ENCODE peak calls at places on chromosome 2, in ten cellular contexts. One of them, this sample, is unnamed.

GRCh38 chr2:197163755-197164753 is 146.5 kb downstream of the ANKRD44 start:
- DNase-seq in body of pancreas: no peak
- DNase-seq in right lobe of liver: peak
- DNase-seq in vagina: no peak
- DNase-seq in A549: no peak
- DNase-seq in upper lobe of right lung: no peak
- DNase-seq in psoas muscle: peak
- DNase-seq in choroid plexus epithelial cell: peak
- DNase-seq in B cell: no peak
- DNase-seq in cardiac fibroblast: no peak
- DNase-seq in this sample: no peak

GRCh38 chr2:174753038-174753633 is 11.1 kb downstream of the CHRNA1 start:
- DNase-seq in cardiac fibroblast: no peak
- DNase-seq in vagina: no peak
- DNase-seq in upper lobe of right lung: no peak
- DNase-seq in right lobe of liver: no peak
- DNase-seq in body of pancreas: no peak
- DNase-seq in B cell: peak
- DNase-seq in A549: no peak
- DNase-seq in psoas muscle: no peak
- DNase-seq in choroid plexus epithelial cell: no peak
- DNase-seq in this sample: no peak

GRCh38 chr2:241508240-241508509 is 209 bp downstream of the STK25 start:
- DNase-seq in A549: no peak
- DNase-seq in upper lobe of right lung: no peak
- DNase-seq in body of pancreas: no peak
- DNase-seq in vagina: no peak
- DNase-seq in choroid plexus epithelial cell: no peak
- DNase-seq in B cell: no peak
- DNase-seq in right lobe of liver: no peak
- DNase-seq in psoas muscle: no peak
- DNase-seq in cardiac fibroblast: no peak
- DNase-seq in this sample: no peak

GRCh38 chr2:205387350-205388045 is 294.8 kb upstream of the NRP2 start:
- DNase-seq in cardiac fibroblast: no peak
- DNase-seq in body of pancreas: no peak
- DNase-seq in choroid plexus epithelial cell: no peak
- DNase-seq in upper lobe of right lung: no peak
- DNase-seq in A549: no peak
- DNase-seq in B cell: no peak
- DNase-seq in psoas muscle: no peak
- DNase-seq in right lobe of liver: no peak
- DNase-seq in vagina: no peak
- DNase-seq in this sample: no peak

GRCh38 chr2:29372185-29372584 is 257.0 kb downstream of the CLIP4 start:
- DNase-seq in right lobe of liver: no peak
- DNase-seq in A549: no peak
- DNase-seq in vagina: no peak
- DNase-seq in cardiac fibroblast: no peak
- DNase-seq in body of pancreas: peak
- DNase-seq in psoas muscle: no peak
- DNase-seq in choroid plexus epithelial cell: peak
- DNase-seq in upper lobe of right lung: no peak
- DNase-seq in B cell: no peak
- DNase-seq in this sample: no peak

GRCh38 chr2:148524519-148524919 is 120.0 kb upstream of the EPC2 start:
- DNase-seq in upper lobe of right lung: no peak
- DNase-seq in choroid plexus epithelial cell: no peak
- DNase-seq in B cell: peak
- DNase-seq in vagina: no peak
- DNase-seq in cardiac fibroblast: no peak
- DNase-seq in A549: no peak
- DNase-seq in body of pancreas: no peak
- DNase-seq in right lobe of liver: no peak
- DNase-seq in psoas muscle: no peak
- DNase-seq in this sample: no peak

GRCh38 chr2:157444643-157445040 is 753 bp upstream of the CYTIP start:
- DNase-seq in B cell: peak
- DNase-seq in A549: no peak
- DNase-seq in vagina: no peak
- DNase-seq in psoas muscle: no peak
- DNase-seq in upper lobe of right lung: no peak
- DNase-seq in choroid plexus epithelial cell: no peak
- DNase-seq in cardiac fibroblast: no peak
- DNase-seq in body of pancreas: no peak
- DNase-seq in right lobe of liver: no peak
- DNase-seq in this sample: no peak

GRCh38 chr2:112821682-112822081 is 14.9 kb downstream of the IL1B start:
- DNase-seq in right lobe of liver: no peak
- DNase-seq in cardiac fibroblast: no peak
- DNase-seq in A549: no peak
- DNase-seq in psoas muscle: no peak
- DNase-seq in vagina: no peak
- DNase-seq in body of pancreas: no peak
- DNase-seq in upper lobe of right lung: no peak
- DNase-seq in choroid plexus epithelial cell: no peak
- DNase-seq in B cell: no peak
- DNase-seq in this sample: no peak

GRCh38 chr2:70085711-70086277 is 1.5 kb upstream of the PCBP1 start:
- DNase-seq in B cell: no peak
- DNase-seq in vagina: no peak
- DNase-seq in choroid plexus epithelial cell: no peak
- DNase-seq in right lobe of liver: no peak
- DNase-seq in cardiac fibroblast: no peak
- DNase-seq in A549: no peak
- DNase-seq in body of pancreas: no peak
- DNase-seq in upper lobe of right lung: no peak
- DNase-seq in psoas muscle: no peak
- DNase-seq in this sample: no peak

GRCh38 chr2:27336173-27336572 is 13.3 kb upstream of the MPV17 start:
- DNase-seq in upper lobe of right lung: no peak
- DNase-seq in vagina: no peak
- DNase-seq in choroid plexus epithelial cell: no peak
- DNase-seq in psoas muscle: no peak
- DNase-seq in A549: no peak
- DNase-seq in B cell: no peak
- DNase-seq in cardiac fibroblast: no peak
- DNase-seq in right lobe of liver: no peak
- DNase-seq in body of pancreas: no peak
- DNase-seq in this sample: no peak

GRCh38 chr2:155708052-155708451 is 624.5 kb downstream of the NR4A2 start:
- DNase-seq in upper lobe of right lung: no peak
- DNase-seq in body of pancreas: no peak
- DNase-seq in cardiac fibroblast: no peak
- DNase-seq in right lobe of liver: no peak
- DNase-seq in B cell: no peak
- DNase-seq in psoas muscle: no peak
- DNase-seq in choroid plexus epithelial cell: no peak
- DNase-seq in A549: no peak
- DNase-seq in vagina: no peak
- DNase-seq in this sample: no peak

GRCh38 chr2:143475131-143475784 is 346.0 kb downstream of the ARHGAP15 start:
- DNase-seq in choroid plexus epithelial cell: no peak
- DNase-seq in A549: no peak
- DNase-seq in upper lobe of right lung: no peak
- DNase-seq in cardiac fibroblast: peak
- DNase-seq in psoas muscle: no peak
- DNase-seq in body of pancreas: no peak
- DNase-seq in vagina: no peak
- DNase-seq in right lobe of liver: no peak
- DNase-seq in B cell: no peak
- DNase-seq in this sample: no peak

GRCh38 chr2:14557921-14558320 is 74.6 kb upstream of the LRATD1 start:
- DNase-seq in B cell: no peak
- DNase-seq in vagina: no peak
- DNase-seq in cardiac fibroblast: no peak
- DNase-seq in psoas muscle: no peak
- DNase-seq in choroid plexus epithelial cell: no peak
- DNase-seq in A549: no peak
- DNase-seq in body of pancreas: no peak
- DNase-seq in right lobe of liver: no peak
- DNase-seq in upper lobe of right lung: no peak
- DNase-seq in this sample: no peak

GRCh38 chr2:109128048-109128465 is 948 bp upstream of the SH3RF3 start:
- DNase-seq in cardiac fibroblast: peak
- DNase-seq in upper lobe of right lung: peak
- DNase-seq in choroid plexus epithelial cell: peak
- DNase-seq in body of pancreas: peak
- DNase-seq in B cell: peak
- DNase-seq in A549: peak
- DNase-seq in vagina: no peak
- DNase-seq in psoas muscle: peak
- DNase-seq in right lobe of liver: peak
- DNase-seq in this sample: peak

GRCh38 chr2:206443735-206444527 is 599 bp downstream of the ADAM23 start:
- DNase-seq in B cell: no peak
- DNase-seq in vagina: no peak
- DNase-seq in A549: peak
- DNase-seq in upper lobe of right lung: no peak
- DNase-seq in body of pancreas: no peak
- DNase-seq in right lobe of liver: peak
- DNase-seq in cardiac fibroblast: peak
- DNase-seq in psoas muscle: peak
- DNase-seq in choroid plexus epithelial cell: peak
- DNase-seq in this sample: no peak

GRCh38 chr2:201883559-201883958 is 77.2 kb downstream of the CDK15 start:
- DNase-seq in choroid plexus epithelial cell: no peak
- DNase-seq in psoas muscle: peak
- DNase-seq in body of pancreas: peak
- DNase-seq in A549: no peak
- DNase-seq in upper lobe of right lung: no peak
- DNase-seq in vagina: no peak
- DNase-seq in cardiac fibroblast: no peak
- DNase-seq in B cell: no peak
- DNase-seq in right lobe of liver: no peak
- DNase-seq in this sample: no peak

GRCh38 chr2:173397539-173397938 is 42.9 kb downstream of the CDCA7 start:
- DNase-seq in B cell: no peak
- DNase-seq in body of pancreas: no peak
- DNase-seq in choroid plexus epithelial cell: no peak
- DNase-seq in right lobe of liver: no peak
- DNase-seq in vagina: no peak
- DNase-seq in A549: peak
- DNase-seq in psoas muscle: no peak
- DNase-seq in cardiac fibroblast: no peak
- DNase-seq in upper lobe of right lung: no peak
- DNase-seq in this sample: no peak

GRCh38 chr2:236086971-236087465 is 81.2 kb downstream of the GBX2 start:
- DNase-seq in right lobe of liver: no peak
- DNase-seq in cardiac fibroblast: no peak
- DNase-seq in B cell: no peak
- DNase-seq in upper lobe of right lung: no peak
- DNase-seq in psoas muscle: no peak
- DNase-seq in body of pancreas: no peak
- DNase-seq in choroid plexus epithelial cell: no peak
- DNase-seq in A549: no peak
- DNase-seq in vagina: no peak
- DNase-seq in this sample: no peak

GRCh38 chr2:151777487-151777886 is 43.2 kb upstream of the NEB start:
- DNase-seq in B cell: no peak
- DNase-seq in vagina: no peak
- DNase-seq in body of pancreas: no peak
- DNase-seq in choroid plexus epithelial cell: no peak
- DNase-seq in upper lobe of right lung: no peak
- DNase-seq in A549: peak
- DNase-seq in cardiac fibroblast: no peak
- DNase-seq in right lobe of liver: no peak
- DNase-seq in psoas muscle: no peak
- DNase-seq in this sample: no peak
- TF ChIP-seq CTCF in B cell: no peak
- TF ChIP-seq CTCF in vagina: no peak
- TF ChIP-seq CTCF in body of pancreas: no peak
- TF ChIP-seq CTCF in choroid plexus epithelial cell: peak
- TF ChIP-seq CTCF in upper lobe of right lung: no peak
- TF ChIP-seq CTCF in A549: no peak
- TF ChIP-seq CTCF in cardiac fibroblast: peak
- TF ChIP-seq CTCF in right lobe of liver: no peak
- TF ChIP-seq CTCF in psoas muscle: no peak
- TF ChIP-seq CTCF in this sample: peak

GRCh38 chr2:161243312-161243711 is 64.9 kb upstream of the PSMD14 start:
- DNase-seq in psoas muscle: no peak
- DNase-seq in choroid plexus epithelial cell: no peak
- DNase-seq in body of pancreas: no peak
- DNase-seq in A549: no peak
- DNase-seq in upper lobe of right lung: no peak
- DNase-seq in cardiac fibroblast: no peak
- DNase-seq in vagina: no peak
- DNase-seq in right lobe of liver: no peak
- DNase-seq in B cell: peak
- DNase-seq in this sample: no peak
- TF ChIP-seq CTCF in psoas muscle: no peak
- TF ChIP-seq CTCF in choroid plexus epithelial cell: no peak
- TF ChIP-seq CTCF in body of pancreas: no peak
- TF ChIP-seq CTCF in A549: no peak
- TF ChIP-seq CTCF in upper lobe of right lung: no peak
- TF ChIP-seq CTCF in cardiac fibroblast: no peak
- TF ChIP-seq CTCF in vagina: no peak
- TF ChIP-seq CTCF in right lobe of liver: no peak
- TF ChIP-seq CTCF in B cell: no peak
- TF ChIP-seq CTCF in this sample: no peak

GRCh38 chr2:223944704-223945531 is at the start of gene WDFY1:
- DNase-seq in choroid plexus epithelial cell: peak
- DNase-seq in A549: peak
- DNase-seq in vagina: no peak
- DNase-seq in psoas muscle: peak
- DNase-seq in B cell: peak
- DNase-seq in body of pancreas: peak
- DNase-seq in right lobe of liver: peak
- DNase-seq in upper lobe of right lung: peak
- DNase-seq in cardiac fibroblast: peak
- DNase-seq in this sample: peak
- TF ChIP-seq CTCF in choroid plexus epithelial cell: no peak
- TF ChIP-seq CTCF in A549: no peak
- TF ChIP-seq CTCF in vagina: no peak
- TF ChIP-seq CTCF in psoas muscle: no peak
- TF ChIP-seq CTCF in B cell: no peak
- TF ChIP-seq CTCF in body of pancreas: no peak
- TF ChIP-seq CTCF in right lobe of liver: peak
- TF ChIP-seq CTCF in upper lobe of right lung: no peak
- TF ChIP-seq CTCF in cardiac fibroblast: no peak
- TF ChIP-seq CTCF in this sample: no peak

DNA sequence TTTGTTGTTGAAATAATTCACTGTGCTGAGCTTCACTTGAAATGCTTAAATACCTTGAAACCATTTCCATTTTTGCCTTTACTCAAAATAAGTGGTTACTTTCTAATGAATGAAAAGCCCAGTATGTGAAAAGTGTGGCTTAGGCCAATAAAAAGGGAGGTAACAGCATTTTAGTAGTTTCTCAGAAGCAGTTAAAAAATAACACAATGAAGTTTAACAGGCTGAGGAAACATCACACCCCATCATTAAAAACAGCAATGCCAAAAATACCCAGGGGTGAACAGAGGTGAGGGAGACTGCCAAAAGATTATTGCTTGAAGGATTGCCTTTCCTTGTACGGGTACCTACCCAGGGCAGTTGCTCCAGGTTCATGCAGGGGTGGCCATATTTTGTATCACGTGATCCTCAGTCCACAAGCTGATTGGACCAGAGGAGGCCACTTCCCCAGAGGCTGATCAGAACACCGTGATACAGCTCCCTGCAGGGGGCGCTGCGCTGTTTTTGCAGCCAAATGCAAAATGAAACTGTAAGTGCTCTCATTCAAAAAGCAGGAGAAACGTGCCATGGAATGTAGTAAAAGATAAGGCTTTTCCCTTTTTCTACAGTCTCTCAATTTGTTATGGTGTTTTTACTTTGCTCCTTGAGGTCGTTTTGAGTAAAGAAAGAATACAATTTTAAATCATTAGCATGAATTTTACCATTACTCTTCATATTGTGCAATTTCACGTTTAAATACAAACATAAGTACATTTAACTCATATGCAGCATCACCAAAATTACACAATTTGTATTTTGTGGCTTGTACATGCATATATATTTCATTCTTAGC is 70.2 kb upstream of the SH3BP4 start:
- DNase-seq in A549: peak
- DNase-seq in cardiac fibroblast: peak
- DNase-seq in choroid plexus epithelial cell: peak
- DNase-seq in body of pancreas: peak
- DNase-seq in B cell: no peak
- DNase-seq in right lobe of liver: peak
- DNase-seq in psoas muscle: peak
- DNase-seq in upper lobe of right lung: peak
- DNase-seq in vagina: no peak
- DNase-seq in this sample: peak
- TF ChIP-seq CTCF in A549: peak
- TF ChIP-seq CTCF in cardiac fibroblast: peak
- TF ChIP-seq CTCF in choroid plexus epithelial cell: peak
- TF ChIP-seq CTCF in body of pancreas: peak
- TF ChIP-seq CTCF in B cell: peak
- TF ChIP-seq CTCF in right lobe of liver: peak
- TF ChIP-seq CTCF in psoas muscle: peak
- TF ChIP-seq CTCF in upper lobe of right lung: peak
- TF ChIP-seq CTCF in vagina: peak
- TF ChIP-seq CTCF in this sample: peak

This sample was measured in HFFc6.